ENCODE peak calls at places on chromosomes 13 and 19, in four cellular contexts. J is GM12878, X is HepG2, G is H1. N is an unnamed sample.

GRCh38 chr13:73983109-73983508 is 151.1 kb downstream of the KLF12 start:
- DNase-seq in G (no peak), J (no peak), X (no peak), N (no peak)

GRCh38 chr13:108283110-108283509 is 13.6 kb downstream of the TNFSF13B start:
- DNase-seq in G (no peak), X (no peak), J (no peak), N (no peak)

GRCh38 chr19:31110331-31110730 is 238.9 kb downstream of the TSHZ3 start:
- DNase-seq in X (no peak), J (no peak), G (peak), N (no peak)

GRCh38 chr19:1040476-1041271 is 767 bp downstream of the ABCA7 start:
- DNase-seq in X (peak), J (peak), G (peak), N (peak)

GRCh38 chr13:28657784-28658538 is 969 bp upstream of the POMP start:
- DNase-seq in J (peak), G (no peak), X (no peak), N (no peak)

GRCh38 chr13:95117092-95117491 is 184.2 kb downstream of the ABCC4 start:
- DNase-seq in X (no peak), G (no peak), J (peak), N (no peak)

GRCh38 chr13:30600470-30600869 is 17.2 kb upstream of the USPL1 start:
- DNase-seq in X (no peak), J (no peak), G (no peak), N (no peak)

GRCh38 chr13:111472083-111472482 is 151.6 kb downstream of the TEX29 start:
- DNase-seq in J (no peak), G (no peak), X (no peak), N (no peak)

GRCh38 chr13:79435549-79435948 is 29.5 kb upstream of the RBM26 start:
- DNase-seq in J (no peak), X (no peak), G (no peak), N (no peak)

GRCh38 chr13:38680912-38681311 is 6.0 kb upstream of the FREM2 start:
- DNase-seq in X (no peak), G (no peak), J (no peak), N (no peak)

GRCh38 chr19:44072543-44073401 is 813 bp downstream of the ZNF284 start:
- DNase-seq in J (no peak), G (no peak), X (no peak), N (no peak)

GRCh38 chr13:43244482-43244881 is 221.1 kb downstream of the DNAJC15 start:
- DNase-seq in J (no peak), X (no peak), G (no peak), N (no peak)

GRCh38 chr13:93296584-93296983 is 70.0 kb downstream of the GPC6 start:
- DNase-seq in G (no peak), J (no peak), X (no peak), N (no peak)

GRCh38 chr19:18428173-18428836 is 9.1 kb downstream of the SSBP4 start:
- DNase-seq in J (no peak), X (no peak), G (no peak), N (no peak)

GRCh38 chr19:38434549-38435051 is 1.1 kb downstream of the RYR1 start:
- DNase-seq in J (no peak), X (no peak), G (no peak), N (no peak)

GRCh38 chr19:42121666-42122069 is 10.6 kb downstream of the POU2F2 start:
- DNase-seq in X (no peak), J (peak), G (no peak), N (no peak)

GRCh38 chr13:27450921-27451461 is 627 bp upstream of the MTIF3 start:
- DNase-seq in G (no peak), J (no peak), X (peak), N (no peak)

GRCh38 chr13:79197933-79198332 is 208.1 kb downstream of the RBM26 start:
- DNase-seq in G (no peak), X (no peak), J (no peak), N (peak)

GRCh38 chr19:31348416-31349159 is 648 bp downstream of the TSHZ3 start:
- DNase-seq in G (no peak), J (no peak), X (no peak), N (no peak)

GRCh38 chr13:110323172-110323851 is 16.2 kb downstream of the COL4A2 start:
- DNase-seq in J (no peak), G (no peak), X (no peak), N (no peak)

GRCh38 chr19:2123682-2124387 is 27.1 kb downstream of the IZUMO4 start:
- DNase-seq in X (no peak), J (no peak), G (peak), N (no peak)

GRCh38 chr19:7426986-7427385 is 61.8 kb downstream of the PEX11G start:
- DNase-seq in X (no peak), J (no peak), G (no peak), N (no peak)

GRCh38 chr19:33998739-33999345 is 173.5 kb upstream of the LSM14A start:
- DNase-seq in G (no peak), J (no peak), X (no peak), N (no peak)

GRCh38 chr13:37175996-37176395 is 70.5 kb upstream of the CSNK1A1L start:
- DNase-seq in J (no peak), G (no peak), X (no peak), N (no peak)

GRCh38 chr19:29663861-29664752 is 1.2 kb upstream of the PLEKHF1 start:
- DNase-seq in X (no peak), J (no peak), G (no peak), N (no peak)
- TF ChIP-seq ZNF274 in X (no peak), J (no peak), G (no peak), N (no peak)

DNA sequence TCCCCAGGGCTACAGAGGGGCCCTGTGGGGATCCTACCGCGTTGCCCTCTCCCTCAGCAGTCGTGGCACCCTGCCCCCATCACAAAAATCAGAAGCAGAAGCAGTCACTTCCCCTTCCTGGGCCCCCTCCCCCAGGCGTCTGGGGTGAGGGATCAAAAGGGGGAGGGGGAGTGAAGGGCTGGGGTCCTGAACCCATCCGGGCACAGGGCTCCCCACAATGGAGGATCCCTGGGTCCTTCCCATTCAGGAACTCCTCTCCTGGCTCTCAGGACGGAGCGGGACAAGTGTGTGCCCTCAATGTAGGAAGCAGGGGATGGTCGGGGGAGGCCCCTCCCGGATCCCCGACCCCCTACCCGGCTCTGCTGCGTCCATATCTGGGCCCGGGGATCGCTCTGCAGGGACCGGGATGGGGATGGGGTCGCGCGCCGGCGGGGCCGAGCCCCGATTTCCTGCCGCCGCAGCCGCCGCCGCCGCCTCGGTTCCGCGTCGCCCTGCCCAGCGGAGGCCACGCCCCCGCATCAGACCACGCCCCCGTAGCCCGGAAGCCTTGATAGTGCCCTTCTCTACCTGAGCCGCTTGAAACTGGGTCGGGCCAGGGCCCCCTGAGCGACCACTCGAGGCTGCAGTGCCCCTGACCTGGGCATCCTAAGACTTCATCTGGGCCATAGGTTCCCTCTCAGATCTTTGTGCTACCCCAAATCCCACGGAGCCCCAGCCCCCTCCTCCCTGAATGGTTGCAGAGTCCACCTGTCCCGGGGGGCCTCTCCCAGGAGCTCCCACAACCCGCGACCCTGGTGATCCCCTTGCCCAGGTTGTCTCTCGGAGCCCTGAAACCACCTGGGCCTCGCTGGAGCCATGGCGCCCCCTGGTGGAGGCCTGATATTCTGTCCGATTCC is at the start of gene GMIP:
- DNase-seq in G (no peak), X (peak), J (no peak), N (no peak)
- TF ChIP-seq SUZ12 in G (no peak), X (no peak), J (no peak), N (no peak)

GRCh38 chr19:15448014-15448777 is 1.6 kb downstream of the WIZ start:
- DNase-seq in G (no peak), X (no peak), J (no peak), N (no peak)
- H3K4me3 ChIP-seq in G (peak), X (no peak), J (no peak), N (no peak)

GRCh38 chr13:113996912-113997745 is 23.3 kb upstream of the C13orf46 start:
- DNase-seq in X (no peak), G (no peak), J (no peak), N (no peak)
- TF ChIP-seq ZNF274 in X (no peak), G (no peak), J (no peak), N (no peak)

GRCh38 chr19:14502334-14503092 is 6.6 kb upstream of the GIPC1 start:
- DNase-seq in J (no peak), G (no peak), X (peak), N (no peak)
- TF ChIP-seq SUZ12 in J (no peak), G (no peak), X (no peak), N (no peak)

N was measured in NT2/D1.